ENCODE peak calls at places on chromosomes 4 and X, in seven cellular contexts. W, C, F, Z, K, X and P are unnamed samples.

GRCh38 chrX:55710701-55711100 is 6.8 kb upstream of the RRAGB start:
- DNase-seq in W (peak), C (no peak), F (no peak), Z (no peak), K (no peak), X (no peak), P (no peak)

GRCh38 chr4:98728433-98728832 is 70.0 kb upstream of the TSPAN5 start:
- DNase-seq in W (peak), C (no peak), F (no peak), Z (no peak), K (no peak), X (no peak), P (peak)

GRCh38 chr4:88054909-88055308 is 47.5 kb downstream of the PKD2 start:
- DNase-seq in W (peak), C (no peak), F (no peak), Z (no peak), K (peak), X (peak), P (peak)

GRCh38 chr4:25844957-25845712 is 17.7 kb downstream of the SEL1L3 start:
- DNase-seq in W (no peak), C (no peak), F (no peak), Z (no peak), K (no peak), X (no peak), P (no peak)

GRCh38 chr4:36785965-36786364 is 458.6 kb upstream of the NWD2 start:
- DNase-seq in W (no peak), C (no peak), F (no peak), Z (no peak), K (no peak), X (no peak), P (no peak)

GRCh38 chr4:1843852-1844251 is 12.1 kb downstream of the LETM1 start:
- DNase-seq in W (peak), C (no peak), F (no peak), Z (no peak), K (no peak), X (no peak), P (no peak)

GRCh38 chr4:110055014-110055768 is 142.5 kb downstream of the EGF start:
- DNase-seq in W (peak), C (no peak), F (no peak), Z (no peak), K (no peak), X (no peak), P (no peak)

GRCh38 chr4:83171640-83172039 is 57.1 kb upstream of the PLAC8 start:
- DNase-seq in W (peak), C (no peak), F (no peak), Z (no peak), K (no peak), X (no peak), P (no peak)

GRCh38 chr4:21819086-21819485 is 129.5 kb downstream of the KCNIP4 start:
- DNase-seq in W (peak), C (no peak), F (no peak), Z (no peak), K (no peak), X (no peak), P (no peak)

GRCh38 chrX:68685722-68686683 is 38.5 kb downstream of the STARD8 start:
- DNase-seq in W (peak), C (no peak), F (peak), Z (no peak), K (no peak), X (peak), P (peak)

GRCh38 chrX:39946822-39947221 is 150.9 kb downstream of the BCOR start:
- DNase-seq in W (peak), C (no peak), F (peak), Z (no peak), K (no peak), X (no peak), P (peak)

GRCh38 chrX:29775890-29776289 is 439.5 kb upstream of the MAGEB2 start:
- DNase-seq in W (no peak), C (no peak), F (no peak), Z (no peak), K (no peak), X (no peak), P (no peak)

GRCh38 chr4:183430317-183430986 is 14.0 kb upstream of the CDKN2AIP start:
- DNase-seq in W (peak), C (no peak), F (no peak), Z (no peak), K (no peak), X (no peak), P (no peak)

GRCh38 chr4:93852680-93853079 is 24.1 kb downstream of the ATOH1 start:
- DNase-seq in W (no peak), C (no peak), F (no peak), Z (no peak), K (no peak), X (no peak), P (no peak)

GRCh38 chrX:134459683-134460004 is 321 bp upstream of the HPRT1 start:
- DNase-seq in W (peak), C (no peak), F (no peak), Z (no peak), K (peak), X (peak), P (no peak)